ENCODE peak calls at places on chromosomes 4 and X, in four cellular contexts. One of them, this sample, is unnamed.

GRCh38 chr4:149835280-149835679 is 19.6 kb upstream of the IQCM start:
- DNase-seq in neural crest cell: no peak
- DNase-seq in heart left ventricle: no peak
- DNase-seq in heart right ventricle: no peak
- DNase-seq in this sample: no peak

GRCh38 chrX:135984220-135984619 is 1.0 kb upstream of the SLC9A6 start:
- DNase-seq in neural crest cell: no peak
- DNase-seq in heart left ventricle: no peak
- DNase-seq in heart right ventricle: no peak
- DNase-seq in this sample: no peak

GRCh38 chrX:19750028-19750786 is 137.2 kb downstream of the SH3KBP1 start:
- DNase-seq in neural crest cell: no peak
- DNase-seq in heart left ventricle: no peak
- DNase-seq in heart right ventricle: no peak
- DNase-seq in this sample: no peak

GRCh38 chr4:48031802-48032525 is 15.4 kb downstream of the NIPAL1 start:
- DNase-seq in neural crest cell: no peak
- DNase-seq in heart left ventricle: no peak
- DNase-seq in heart right ventricle: peak
- DNase-seq in this sample: no peak

GRCh38 chr4:153233761-153234371 is 29.6 kb downstream of the TRIM2 start:
- DNase-seq in neural crest cell: no peak
- DNase-seq in heart left ventricle: no peak
- DNase-seq in heart right ventricle: no peak
- DNase-seq in this sample: no peak

GRCh38 chr4:26916195-26916594 is 55.6 kb downstream of the STIM2 start:
- DNase-seq in neural crest cell: no peak
- DNase-seq in heart left ventricle: no peak
- DNase-seq in heart right ventricle: no peak
- DNase-seq in this sample: no peak

GRCh38 chr4:73679836-73680235 is 59.6 kb upstream of the RASSF6 start:
- DNase-seq in neural crest cell: no peak
- DNase-seq in heart left ventricle: no peak
- DNase-seq in heart right ventricle: no peak
- DNase-seq in this sample: no peak

GRCh38 chrX:104343408-104344129 is 88.8 kb upstream of the ESX1 start:
- DNase-seq in neural crest cell: peak
- DNase-seq in heart left ventricle: no peak
- DNase-seq in heart right ventricle: peak
- DNase-seq in this sample: no peak

GRCh38 chr4:19236473-19236872 is 1015.2 kb upstream of the SLIT2 start:
- DNase-seq in neural crest cell: no peak
- DNase-seq in heart left ventricle: no peak
- DNase-seq in heart right ventricle: no peak
- DNase-seq in this sample: no peak

GRCh38 chrX:51776851-51777250 is 33.6 kb downstream of the GSPT2 start:
- DNase-seq in neural crest cell: no peak
- DNase-seq in heart left ventricle: no peak
- DNase-seq in heart right ventricle: no peak
- DNase-seq in this sample: no peak

GRCh38 chrX:24282381-24283121 is 31.3 kb downstream of the SUPT20HL2 start:
- DNase-seq in neural crest cell: no peak
- DNase-seq in heart left ventricle: no peak
- DNase-seq in heart right ventricle: no peak
- DNase-seq in this sample: no peak

GRCh38 chrX:39750798-39751197 is 347.0 kb downstream of the BCOR start:
- DNase-seq in neural crest cell: no peak
- DNase-seq in heart left ventricle: no peak
- DNase-seq in heart right ventricle: no peak
- DNase-seq in this sample: no peak

GRCh38 chr4:6188687-6189305 is 11.6 kb downstream of the JAKMIP1 start:
- DNase-seq in neural crest cell: no peak
- DNase-seq in heart left ventricle: no peak
- DNase-seq in heart right ventricle: no peak
- DNase-seq in this sample: no peak

GRCh38 chrX:102712216-102712966 is at the start of gene GPRASP2:
- DNase-seq in neural crest cell: peak
- DNase-seq in heart left ventricle: peak
- DNase-seq in heart right ventricle: peak
- DNase-seq in this sample: no peak

DNA sequence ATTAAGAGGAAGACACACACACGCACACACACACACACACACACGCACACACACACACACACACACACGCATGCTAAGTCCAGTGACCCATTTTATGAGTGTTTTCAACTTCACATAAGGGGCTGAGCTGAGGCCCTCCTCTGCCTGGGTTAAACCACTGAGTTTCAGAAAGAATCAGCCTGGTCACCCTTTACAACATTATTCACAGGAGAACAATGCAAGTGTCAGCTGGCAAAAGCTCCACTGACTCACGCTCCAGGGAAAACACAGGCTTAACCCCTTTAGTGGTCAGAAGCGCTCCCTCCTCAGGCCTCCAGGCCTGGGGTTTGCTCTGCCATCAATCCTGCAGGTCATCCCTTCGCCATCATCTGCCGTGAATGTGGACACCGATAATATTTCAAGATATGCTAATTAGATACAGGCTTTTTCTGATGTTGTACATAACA is 46.9 kb downstream of the ACOX3 start:
- DNase-seq in neural crest cell: peak
- DNase-seq in heart left ventricle: peak
- DNase-seq in heart right ventricle: peak
- DNase-seq in this sample: peak
- TF ChIP-seq CTCF in neural crest cell: no peak
- TF ChIP-seq CTCF in heart left ventricle: no peak
- TF ChIP-seq CTCF in heart right ventricle: no peak
- TF ChIP-seq CTCF in this sample: no peak

GRCh38 chr4:176380352-176381157 is 60.8 kb downstream of the SPCS3 start:
- DNase-seq in neural crest cell: no peak
- DNase-seq in heart left ventricle: peak
- DNase-seq in heart right ventricle: no peak
- DNase-seq in this sample: no peak

GRCh38 chr4:176376032-176376614 is 56.4 kb downstream of the SPCS3 start:
- DNase-seq in neural crest cell: no peak
- DNase-seq in heart left ventricle: no peak
- DNase-seq in heart right ventricle: no peak
- DNase-seq in this sample: no peak

GRCh38 chr4:176383273-176384077 is 63.7 kb downstream of the SPCS3 start:
- DNase-seq in neural crest cell: no peak
- DNase-seq in heart left ventricle: no peak
- DNase-seq in heart right ventricle: peak
- DNase-seq in this sample: no peak

GRCh38 chr4:176377705-176378302 is 58.0 kb downstream of the SPCS3 start:
- DNase-seq in neural crest cell: no peak
- DNase-seq in heart left ventricle: no peak
- DNase-seq in heart right ventricle: no peak
- DNase-seq in this sample: no peak
- TF ChIP-seq CTCF in neural crest cell: peak
- TF ChIP-seq CTCF in heart left ventricle: peak
- TF ChIP-seq CTCF in heart right ventricle: peak
- TF ChIP-seq CTCF in this sample: peak

GRCh38 chr4:108607426-108607825 is 12.9 kb upstream of the RPL34 start:
- DNase-seq in neural crest cell: no peak
- DNase-seq in heart left ventricle: no peak
- DNase-seq in heart right ventricle: no peak
- DNase-seq in this sample: no peak

GRCh38 chr4:108611360-108611759 is 9.0 kb upstream of the RPL34 start:
- DNase-seq in neural crest cell: no peak
- DNase-seq in heart left ventricle: no peak
- DNase-seq in heart right ventricle: no peak
- DNase-seq in this sample: no peak
- TF ChIP-seq CTCF in neural crest cell: peak
- TF ChIP-seq CTCF in heart left ventricle: no peak
- TF ChIP-seq CTCF in heart right ventricle: peak
- TF ChIP-seq CTCF in this sample: no peak

GRCh38 chr4:83455300-83456183 is at the start of the genes HELQ and MRPS18C:
- DNase-seq in neural crest cell: peak
- DNase-seq in heart left ventricle: peak
- DNase-seq in heart right ventricle: peak
- DNase-seq in this sample: peak
- TF ChIP-seq CTCF in neural crest cell: peak
- TF ChIP-seq CTCF in heart left ventricle: peak
- TF ChIP-seq CTCF in heart right ventricle: peak
- TF ChIP-seq CTCF in this sample: peak

DNA sequence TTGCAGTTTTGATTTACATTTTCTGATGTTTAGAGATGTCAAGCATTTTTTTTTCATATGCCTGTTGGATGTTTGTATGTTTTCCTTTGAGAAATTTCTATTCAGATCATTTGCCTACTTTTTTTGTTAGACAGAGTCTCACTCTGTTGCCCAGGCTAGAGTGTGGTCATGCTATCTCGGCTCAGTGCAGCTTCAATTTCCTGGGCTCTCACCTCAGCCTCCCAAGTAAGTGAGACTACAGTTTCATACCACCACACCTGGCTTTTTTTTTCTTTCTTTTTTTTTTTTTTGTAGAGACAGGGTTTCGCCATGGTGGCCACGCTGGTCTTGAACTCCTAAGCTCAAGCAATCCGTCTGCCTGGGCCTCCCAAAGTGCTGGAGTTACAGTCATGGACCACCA is 291.7 kb downstream of the SLITRK2 start:
- DNase-seq in neural crest cell: no peak
- DNase-seq in heart left ventricle: no peak
- DNase-seq in heart right ventricle: no peak
- DNase-seq in this sample: no peak
- TF ChIP-seq CTCF in neural crest cell: no peak
- TF ChIP-seq CTCF in heart left ventricle: no peak
- TF ChIP-seq CTCF in heart right ventricle: no peak
- TF ChIP-seq CTCF in this sample: no peak

DNA sequence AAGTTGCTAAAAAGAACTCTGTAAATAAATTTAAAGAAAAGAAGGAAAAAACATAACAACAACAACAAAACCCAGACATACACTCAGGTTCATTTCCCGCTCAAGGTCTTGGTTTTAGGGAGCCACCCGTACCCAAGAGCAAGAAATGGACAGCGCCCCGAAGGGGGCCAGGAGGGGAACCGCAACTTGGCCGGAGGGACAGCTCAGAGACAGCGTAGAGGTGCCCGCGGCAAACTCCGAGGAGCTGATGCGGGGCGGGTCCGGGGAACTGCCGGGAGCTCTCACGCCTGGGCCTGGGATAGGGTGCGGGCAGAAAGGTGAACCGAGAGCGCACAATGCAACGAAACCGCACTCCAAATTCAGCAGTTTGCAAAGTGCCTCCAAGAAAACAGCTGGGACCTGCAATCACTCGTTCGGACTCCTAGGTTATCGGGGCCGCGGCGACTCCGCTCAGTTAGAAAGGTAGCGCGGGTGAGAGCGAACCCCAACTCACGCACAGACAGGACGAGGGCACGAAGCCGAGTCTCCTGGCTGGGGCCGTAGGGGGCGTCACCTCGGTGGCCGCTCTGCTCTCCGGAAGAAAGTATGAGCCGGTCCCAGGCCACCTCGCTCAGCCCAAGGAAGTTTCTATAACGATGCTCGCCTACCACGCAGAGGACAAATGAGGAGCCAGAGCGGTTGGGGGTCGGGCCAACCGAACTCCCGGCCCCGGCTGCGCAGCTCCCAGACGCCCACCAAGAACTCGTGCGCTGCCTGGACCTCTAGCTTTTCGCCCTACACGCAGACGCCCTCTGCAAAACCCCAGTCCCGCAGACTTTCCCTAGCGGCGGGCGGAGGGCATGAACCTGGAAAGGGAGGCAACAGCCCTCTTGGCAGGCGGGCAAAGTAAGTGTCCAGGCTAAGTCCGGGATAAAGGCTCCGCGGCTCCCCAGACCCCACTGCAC is 1.4 kb downstream of the NDNF start:
- DNase-seq in neural crest cell: peak
- DNase-seq in heart left ventricle: peak
- DNase-seq in heart right ventricle: peak
- DNase-seq in this sample: no peak
- TF ChIP-seq CTCF in neural crest cell: peak
- TF ChIP-seq CTCF in heart left ventricle: peak
- TF ChIP-seq CTCF in heart right ventricle: peak
- TF ChIP-seq CTCF in this sample: peak